ENCODE peak calls at places on chromosomes 13 and 19, in four cellular contexts. Q, C, R and Z are unnamed samples.

GRCh38 chr19:43316591-43317319 is 36.7 kb upstream of the CD177 start:
- DNase-seq in Q (peak), C (peak), R (peak), Z (peak)

GRCh38 chr19:4538601-4538954 is 1.3 kb downstream of the LRG1 start:
- DNase-seq in Q (no peak), C (no peak), R (no peak), Z (no peak)

GRCh38 chr13:93948523-93948922 is 531.0 kb downstream of the DCT start:
- DNase-seq in R (no peak), C (no peak), Q (no peak), Z (no peak)

GRCh38 chr13:22517544-22517943 is 663.2 kb upstream of the SGCG start:
- DNase-seq in C (no peak), Q (no peak), R (no peak), Z (no peak)

GRCh38 chr13:48333976-48334375 is 30.4 kb downstream of the RB1 start:
- DNase-seq in R (no peak), C (no peak), Q (no peak), Z (no peak)

GRCh38 chr13:37701972-37702371 is 103.4 kb upstream of the POSTN start:
- DNase-seq in R (no peak), C (no peak), Q (no peak), Z (no peak)

GRCh38 chr13:64740493-64740892 is 2489.6 kb downstream of the PCDH9 start:
- DNase-seq in R (no peak), Q (no peak), C (no peak), Z (no peak)

GRCh38 chr13:33483471-33483870 is 197.9 kb upstream of the STARD13 start:
- DNase-seq in Q (no peak), C (no peak), R (no peak), Z (no peak)

GRCh38 chr19:35320285-35320706 is 8.7 kb upstream of the CD22 start:
- DNase-seq in R (no peak), C (no peak), Q (no peak), Z (no peak)

GRCh38 chr13:50412046-50412617 is 396.9 kb downstream of the KCNRG start:
- DNase-seq in C (no peak), R (no peak), Q (no peak), Z (no peak)

GRCh38 chr13:29730253-29730652 is 120.2 kb downstream of the UBL3 start:
- DNase-seq in C (no peak), R (no peak), Q (no peak), Z (no peak)

GRCh38 chr19:4504297-4504701 is 14.0 kb downstream of the PLIN4 start:
- DNase-seq in R (no peak), C (no peak), Q (no peak), Z (no peak)

GRCh38 chr19:58182577-58182988 is 278 bp upstream of the ZNF274 start:
- DNase-seq in R (no peak), Q (no peak), C (no peak), Z (peak)

GRCh38 chr13:28100149-28101121 is at the start of gene FLT3:
- DNase-seq in Q (peak), R (peak), C (no peak), Z (peak)

GRCh38 chr19:3123956-3124355 is 11.9 kb upstream of the GNA15 start:
- DNase-seq in Q (no peak), C (no peak), R (no peak), Z (no peak)

GRCh38 chr13:33763021-33763420 is 54.9 kb upstream of the RFC3 start:
- DNase-seq in Q (no peak), C (no peak), R (no peak), Z (no peak)

GRCh38 chr13:79432992-79433391 is 26.9 kb upstream of the RBM26 start:
- DNase-seq in C (no peak), R (no peak), Q (no peak), Z (no peak)

GRCh38 chr13:51997641-51998330 is 13.5 kb downstream of the ATP7B start:
- DNase-seq in Q (peak), R (peak), C (peak), Z (peak)

GRCh38 chr13:34817246-34817645 is 124.8 kb upstream of the NBEA start:
- DNase-seq in R (no peak), C (no peak), Q (no peak), Z (no peak)

GRCh38 chr19:42272535-42272897 is 3.5 kb downstream of the CIC start:
- DNase-seq in Q (no peak), R (no peak), C (no peak), Z (no peak)

GRCh38 chr13:39566216-39566869 is 36.6 kb downstream of the LHFPL6 start:
- DNase-seq in R (no peak), Q (no peak), C (no peak), Z (no peak)

GRCh38 chr13:113854238-113855011 is 9.5 kb downstream of the GAS6 start:
- DNase-seq in Q (no peak), R (no peak), C (no peak), Z (no peak)

GRCh38 chr19:900302-901111 is 7.2 kb downstream of the RNU6-9 start:
- DNase-seq in R (peak), Q (peak), C (no peak), Z (peak)

GRCh38 chr19:42074513-42075363 is 1.2 kb upstream of the ZNF574 start:
- DNase-seq in Q (no peak), R (peak), C (no peak), Z (peak)

GRCh38 chr19:12244370-12244769 is 50.3 kb downstream of the ZNF44 start:
- DNase-seq in C (peak), R (no peak), Q (no peak), Z (no peak)

GRCh38 chr19:30277941-30278881 is 94.0 kb upstream of the ZNF536 start:
- DNase-seq in Q (no peak), C (no peak), R (no peak), Z (no peak)

GRCh38 chr19:56974554-56975207 is 134.2 kb upstream of the PEG3 start:
- DNase-seq in R (no peak), C (peak), Q (no peak), Z (no peak)

GRCh38 chr13:73683746-73684145 is 450.5 kb downstream of the KLF12 start:
- DNase-seq in Q (no peak), C (no peak), R (no peak), Z (no peak)
- TF ChIP-seq ELF4 in Q (no peak), C (no peak), R (no peak), Z (no peak)

GRCh38 chr13:44652223-44652622 is 76.1 kb upstream of the TSC22D1 start:
- DNase-seq in R (no peak), C (no peak), Q (no peak), Z (no peak)
- TF ChIP-seq ELF4 in R (no peak), C (no peak), Q (no peak), Z (no peak)

DNA sequence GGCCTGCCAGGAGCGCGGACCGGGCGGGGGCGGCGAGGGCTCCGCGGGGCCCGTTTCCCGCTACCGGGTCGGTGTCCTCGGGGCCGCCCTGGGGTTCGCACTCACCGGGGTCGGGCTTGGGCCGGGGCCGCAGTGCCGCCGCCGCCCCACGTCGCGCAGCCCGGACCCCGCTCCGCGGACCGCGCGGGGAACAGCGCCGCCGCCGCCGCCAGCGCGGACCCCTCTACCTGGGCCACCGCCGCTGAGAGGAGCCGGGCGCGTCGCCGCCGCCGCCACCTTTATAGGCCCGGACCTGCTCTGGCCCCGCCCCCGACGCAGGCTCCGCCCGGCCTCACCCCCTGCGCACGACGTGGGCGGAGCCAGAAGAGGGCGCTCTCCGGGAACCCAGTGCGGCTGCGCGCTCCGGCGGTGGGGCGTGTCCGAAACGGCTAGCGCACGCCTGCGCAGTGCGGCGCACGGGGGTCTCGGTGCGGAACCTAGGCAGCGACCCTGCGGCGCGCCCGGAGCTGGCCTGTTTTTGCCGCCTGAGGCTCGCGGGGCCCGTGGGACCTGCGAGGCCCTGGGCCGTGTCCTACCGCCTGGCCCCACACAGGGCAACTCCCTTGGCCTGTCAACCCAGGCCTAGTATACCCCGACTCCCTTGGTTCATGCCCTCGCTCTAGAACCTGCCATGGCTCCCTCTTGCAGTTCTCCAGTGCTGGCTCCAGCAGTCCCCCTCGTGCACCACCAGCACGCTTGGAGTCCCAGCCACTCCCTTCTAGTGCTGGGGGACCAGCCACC is at the start of gene MKNK2:
- DNase-seq in R (peak), C (peak), Q (peak), Z (peak)
- TF ChIP-seq ELF4 in R (no peak), C (no peak), Q (no peak), Z (no peak)

DNA sequence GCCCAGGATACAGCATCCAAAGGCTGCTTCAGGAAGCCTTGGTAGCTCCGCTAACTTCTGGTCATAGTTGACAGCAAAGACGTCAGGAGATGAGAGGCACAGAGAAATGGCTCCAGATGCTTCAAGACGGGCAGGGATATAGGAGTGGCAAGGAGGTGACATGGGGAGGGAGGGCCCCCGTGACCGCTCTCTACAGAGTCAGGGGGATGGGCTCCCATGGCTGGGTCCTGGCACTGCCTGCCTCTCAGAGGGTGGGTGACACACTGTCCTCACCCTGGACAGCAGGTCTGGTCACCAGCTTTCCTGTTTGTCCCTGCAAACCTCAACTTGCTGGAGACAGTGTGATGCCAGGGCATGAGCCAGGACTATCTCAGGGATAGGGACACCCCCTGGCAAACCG is 10.3 kb upstream of the ZNF14 start:
- DNase-seq in Q (no peak), R (no peak), C (no peak), Z (no peak)
- TF ChIP-seq ELF4 in Q (no peak), R (no peak), C (no peak), Z (no peak)

GRCh38 chr19:38210458-38210987 is 13.5 kb downstream of the DPF1 start:
- DNase-seq in Q (peak), R (no peak), C (no peak), Z (no peak)

GRCh38 chr19:38211206-38211605 is 12.8 kb downstream of the DPF1 start:
- DNase-seq in R (no peak), C (no peak), Q (peak), Z (no peak)

GRCh38 chr19:38209152-38209551 is 14.9 kb downstream of the DPF1 start:
- DNase-seq in Q (no peak), C (no peak), R (no peak), Z (no peak)

GRCh38 chr19:38208571-38208970 is 15.5 kb downstream of the DPF1 start:
- DNase-seq in Q (no peak), C (no peak), R (no peak), Z (no peak)

GRCh38 chr19:38209671-38210457 is 14.2 kb downstream of the DPF1 start:
- DNase-seq in R (no peak), C (no peak), Q (peak), Z (no peak)
- TF ChIP-seq ELF4 in R (no peak), C (no peak), Q (no peak), Z (no peak)

DNA sequence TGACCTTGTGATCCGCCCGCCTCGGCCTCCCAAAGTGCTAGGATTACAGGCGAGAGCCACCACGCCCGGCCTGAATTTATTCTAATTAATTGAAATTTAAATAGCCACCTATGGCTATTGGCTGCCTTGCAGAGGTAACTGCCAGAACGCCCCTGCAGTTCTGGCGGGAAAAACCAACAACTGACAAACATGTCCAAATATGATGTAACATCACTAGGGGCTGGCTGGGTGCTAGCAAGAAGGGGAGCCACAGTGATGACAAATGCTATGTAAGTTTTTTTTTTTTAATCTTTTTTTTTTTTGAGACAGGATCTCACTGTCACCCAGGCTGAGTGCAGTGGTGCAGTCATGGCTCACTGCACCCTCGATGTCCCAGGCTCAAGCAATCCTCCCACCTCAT is 12.9 kb downstream of the ZSWIM9 start:
- DNase-seq in Q (no peak), C (no peak), R (no peak), Z (no peak)
- TF ChIP-seq ELF4 in Q (no peak), C (no peak), R (no peak), Z (no peak)

GRCh38 chr13:80884031-80884785 is 543.3 kb upstream of the SPRY2 start:
- DNase-seq in Q (no peak), C (no peak), R (no peak), Z (peak)
- TF ChIP-seq ELF4 in Q (no peak), C (no peak), R (no peak), Z (no peak)

DNA sequence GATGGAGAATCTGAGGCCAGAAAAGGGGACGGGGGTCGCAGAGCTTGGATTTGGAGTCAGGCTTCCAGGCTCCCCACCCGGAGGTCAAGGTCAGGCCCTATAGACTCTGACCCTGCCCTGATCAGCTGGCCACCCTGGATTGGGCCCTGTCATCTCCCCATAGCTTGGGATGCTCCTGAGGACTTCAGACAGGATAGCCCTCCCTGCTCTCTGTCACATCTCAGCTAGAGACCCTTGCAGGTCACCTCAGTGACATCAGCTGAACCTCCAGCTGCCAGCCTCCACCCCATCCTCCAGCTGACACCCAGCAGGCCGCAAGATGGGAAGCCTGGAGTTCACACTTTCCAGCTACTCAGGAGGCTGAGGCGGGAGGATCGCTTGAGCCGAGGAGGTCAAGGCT is 2.8 kb upstream of the TPM4 start:
- DNase-seq in C (no peak), R (no peak), Q (no peak), Z (no peak)
- TF ChIP-seq ELF4 in C (no peak), R (no peak), Q (no peak), Z (no peak)

DNA sequence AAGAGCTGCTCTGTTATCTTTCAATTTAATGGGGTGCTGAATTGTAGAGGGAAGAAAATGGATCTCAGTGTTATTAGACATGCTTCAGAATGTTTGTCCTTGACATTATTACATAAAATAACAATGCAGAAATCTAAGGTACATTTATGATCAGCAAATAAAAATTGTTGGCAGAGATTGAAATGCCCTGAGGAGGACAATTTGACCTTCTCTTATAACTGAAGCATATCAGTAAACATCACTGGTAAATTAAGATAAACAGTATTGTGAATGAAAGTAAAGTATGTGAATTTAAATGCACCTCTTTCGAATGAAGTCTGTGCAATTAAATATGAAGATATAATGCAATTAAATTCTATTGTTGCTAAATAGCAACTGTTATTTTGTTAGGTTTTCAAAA is 1362.1 kb upstream of the ATXN8OS start:
- DNase-seq in C (no peak), R (no peak), Q (no peak), Z (no peak)
- TF ChIP-seq ELF4 in C (no peak), R (no peak), Q (no peak), Z (no peak)